ENCODE peak calls at places on chromosomes 3 and 15, in six cellular contexts. T is K562, J is IMR-90, B is HepG2, K is GM12878, O is SK-N-SH. C is an unnamed sample.

GRCh38 chr3:152376351-152377183 is 107.8 kb downstream of the MBNL1 start:
- DNase-seq in J (peak; percentile 84), K (peak; percentile 97), T (no peak), O (no peak), B (no peak), C (no peak)

GRCh38 chr3:68988740-68989139 is 24.7 kb downstream of the EOGT start:
- DNase-seq in J (peak; percentile 95), K (no peak), O (no peak), T (no peak), B (no peak), C (no peak)

GRCh38 chr3:170572665-170573253 is 13.1 kb downstream of the SLC7A14 start:
- DNase-seq in B (no peak), T (peak; percentile 7), K (peak; percentile 40), O (no peak), J (peak; percentile 93), C (peak; percentile 9)

GRCh38 chr3:182644013-182644412 is 149.3 kb upstream of the ATP11B start:
- DNase-seq in B (no peak), T (no peak), J (no peak), O (no peak), K (no peak), C (no peak)

GRCh38 chr3:194736277-194736895 is 50.7 kb downstream of the FAM43A start:
- DNase-seq in O (no peak), K (peak; percentile 11), B (no peak), T (no peak), J (no peak), C (no peak)

GRCh38 chr15:80251505-80252280 is at the start of gene CTXND1:
- DNase-seq in K (no peak), B (no peak), J (no peak), T (no peak), O (peak; percentile 75), C (no peak)

GRCh38 chr3:63976166-63976861 is 47.0 kb downstream of the PSMD6 start:
- DNase-seq in B (peak; percentile 62), O (no peak), K (no peak), J (peak; percentile 96), T (no peak), C (no peak)

GRCh38 chr15:74555192-74555591 is 14.2 kb downstream of the ARID3B start:
- DNase-seq in K (no peak), T (no peak), B (no peak), O (no peak), J (no peak), C (no peak)

GRCh38 chr3:149792485-149793270 is at the start of gene ANKUB1:
- DNase-seq in K (no peak), O (no peak), J (no peak), B (no peak), T (no peak), C (no peak)

GRCh38 chr3:14451844-14452533 is 49.6 kb downstream of the SLC6A6 start:
- DNase-seq in K (no peak), J (peak; percentile 98), T (no peak), B (peak; percentile 76), O (no peak), C (peak; percentile 93)

GRCh38 chr3:127124135-127124534 is 68.8 kb upstream of the PRR23E start:
- DNase-seq in K (no peak), T (no peak), J (peak; percentile 4), O (no peak), B (no peak), C (no peak)
- TF ChIP-seq SMC3 in K (no peak), T (no peak), J (no peak), O (no peak), B (no peak), C (no peak)

DNA sequence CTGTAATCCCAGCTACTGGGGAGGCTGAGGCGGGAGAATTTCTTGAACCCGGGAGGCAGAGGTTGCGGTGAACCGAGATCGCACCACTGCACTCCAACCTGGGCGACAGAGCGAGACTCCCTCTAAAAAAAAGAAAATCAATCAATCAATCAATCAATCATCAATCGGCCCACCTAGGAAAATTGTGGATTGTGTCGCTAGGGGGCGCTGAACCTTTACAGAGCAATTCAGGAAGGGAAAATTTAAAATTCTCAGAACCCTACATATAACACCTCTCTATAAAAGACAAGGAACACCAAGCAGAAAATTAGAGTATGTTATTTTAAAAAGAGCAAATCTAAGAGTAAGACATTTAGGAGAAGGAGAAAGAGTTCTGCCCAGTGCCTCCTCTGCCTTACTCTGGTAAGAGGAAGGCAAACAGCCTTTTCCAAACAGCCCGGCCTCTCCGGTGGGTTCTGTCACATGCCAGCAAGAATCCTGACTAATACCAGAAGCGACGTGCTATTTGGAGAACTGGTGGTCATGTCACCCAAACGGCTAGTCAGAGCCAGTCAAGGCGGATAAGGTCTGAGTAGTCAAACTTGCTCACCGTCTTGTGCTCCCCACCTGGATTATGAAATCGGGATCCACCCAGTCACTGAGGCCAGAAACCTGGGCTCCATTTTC is 22.3 kb upstream of the SMCO1 start:
- DNase-seq in T (peak; percentile 40), O (peak; percentile 56), J (peak; percentile 13), K (no peak), B (no peak), C (no peak)
- TF ChIP-seq SMC3 in T (no peak), O (no peak), J (no peak), K (peak; percentile 42), B (no peak), C (no peak)

GRCh38 chr3:185210621-185211157 is 43.2 kb downstream of the EHHADH start:
- DNase-seq in J (no peak), T (no peak), K (no peak), B (no peak), O (peak; percentile 49), C (no peak)

GRCh38 chr3:185221203-185221602 is 32.6 kb downstream of the EHHADH start:
- DNase-seq in B (no peak), T (no peak), K (no peak), J (no peak), O (no peak), C (no peak)

GRCh38 chr3:185216587-185216918 is 37.3 kb downstream of the EHHADH start:
- DNase-seq in T (no peak), J (no peak), K (no peak), B (peak; percentile 59), O (no peak), C (no peak)

DNA sequence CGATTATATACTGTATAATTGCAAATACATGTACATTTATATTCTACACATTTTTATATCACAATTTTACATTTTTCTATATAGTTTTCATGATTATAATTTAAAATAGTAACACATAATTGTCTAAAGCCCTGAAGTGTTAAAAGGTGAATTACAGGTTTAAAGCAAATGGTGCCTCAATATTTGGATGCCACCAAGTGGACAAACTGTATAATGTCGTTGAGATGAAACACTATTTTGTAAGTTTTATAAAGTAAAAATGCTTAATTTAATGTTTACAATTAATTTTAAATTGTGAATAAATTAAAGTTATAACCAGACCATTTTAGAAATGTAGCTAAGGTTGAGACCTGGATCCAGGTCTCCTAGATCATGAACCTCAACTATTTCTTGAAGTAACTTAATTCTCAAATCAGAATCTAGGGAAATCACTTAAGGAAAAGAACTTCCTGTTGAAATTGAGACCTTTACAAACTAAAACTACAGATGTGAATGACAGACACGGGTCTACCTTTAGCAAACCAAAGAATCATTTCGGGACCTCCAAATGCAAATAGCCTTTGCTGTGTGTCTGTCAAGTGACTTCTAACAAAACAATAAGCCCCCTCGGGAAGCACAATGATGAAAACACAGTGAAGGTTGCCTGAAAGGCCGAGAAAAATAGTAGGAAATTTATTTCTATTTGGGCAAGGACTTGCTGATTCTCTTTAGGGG is 37.8 kb downstream of the EHHADH start:
- DNase-seq in T (no peak), K (no peak), O (peak; percentile 22), J (peak; percentile 23), B (peak; percentile 14), C (peak; percentile 14)
- TF ChIP-seq SMC3 in T (peak; percentile 22), K (peak; percentile 70), O (peak; percentile 35), J (peak; percentile 45), B (peak; percentile 11), C (no peak)

GRCh38 chr3:38268522-38268921 is 2.9 kb downstream of the SLC22A13 start:
- DNase-seq in T (no peak), O (no peak), B (no peak), K (no peak), J (no peak), C (no peak)
- TF ChIP-seq SMC3 in T (no peak), O (no peak), B (no peak), K (no peak), J (no peak), C (no peak)

DNA sequence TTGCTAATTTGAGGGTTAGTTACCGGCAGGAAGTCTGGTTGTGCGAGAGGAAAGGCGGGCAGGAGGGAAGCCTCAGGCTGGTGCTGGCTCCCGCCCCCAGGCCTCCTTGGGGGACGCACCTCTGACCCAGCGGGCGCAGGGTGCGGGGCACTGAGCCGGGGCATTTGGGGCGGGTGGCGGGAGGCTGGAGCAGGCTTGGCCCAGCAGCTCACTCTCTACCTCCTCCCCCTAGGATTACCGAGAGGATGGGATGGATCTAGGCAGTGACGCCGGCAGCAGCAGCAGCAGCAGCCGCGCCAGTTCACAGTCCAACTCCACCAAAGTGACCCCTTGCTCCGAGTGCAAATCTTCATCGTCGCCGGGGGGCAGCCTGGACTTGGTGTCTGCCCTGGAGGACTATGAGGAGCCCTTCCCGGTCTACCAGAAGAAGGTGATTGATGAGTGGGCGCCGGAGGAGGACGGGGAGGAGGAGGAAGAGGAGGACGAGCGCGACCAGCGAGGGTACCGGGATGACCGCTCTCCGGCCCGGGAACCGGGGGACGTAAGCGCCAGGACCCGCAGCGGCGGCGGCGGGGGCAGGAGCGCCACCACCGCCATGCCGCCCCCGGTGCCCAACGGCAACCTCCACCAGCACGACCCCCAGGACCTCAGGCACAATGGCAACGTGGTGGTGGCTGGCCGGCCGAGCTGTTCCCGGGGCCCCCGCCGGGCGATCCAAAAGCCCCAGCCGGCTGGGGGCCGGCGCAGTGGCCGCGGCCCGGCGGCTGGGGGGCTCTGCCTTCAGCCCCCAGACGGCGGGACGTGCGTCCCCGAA is 224.2 kb upstream of the IL12A start:
- DNase-seq in K (no peak), B (no peak), O (peak; percentile 83), J (peak; percentile 76), T (no peak), C (peak; percentile 68)
- TF ChIP-seq SMC3 in K (no peak), B (no peak), O (no peak), J (no peak), T (no peak), C (no peak)